ENCODE peak calls at places on chromosome 7, in five cellular contexts. One of them, this sample, is unnamed.

GRCh38 chr7:42945821-42946615 is 13.8 kb downstream of the MRPL32 start:
- DNase-seq in cardiac muscle cell: no peak
- DNase-seq in psoas muscle: no peak
- DNase-seq in Caco-2: no peak
- DNase-seq in body of pancreas: no peak
- DNase-seq in this sample: no peak

GRCh38 chr7:157405501-157405900 is 68.7 kb downstream of the DNAJB6 start:
- DNase-seq in cardiac muscle cell: no peak
- DNase-seq in psoas muscle: no peak
- DNase-seq in Caco-2: no peak
- DNase-seq in body of pancreas: no peak
- DNase-seq in this sample: no peak

GRCh38 chr7:66150471-66150870 is 35.8 kb downstream of the CRCP start:
- DNase-seq in cardiac muscle cell: no peak
- DNase-seq in psoas muscle: peak; percentile 67
- DNase-seq in Caco-2: no peak
- DNase-seq in body of pancreas: peak; percentile 36
- DNase-seq in this sample: no peak

GRCh38 chr7:45147858-45148652 is 9.5 kb upstream of the RAMP3 start:
- DNase-seq in cardiac muscle cell: no peak
- DNase-seq in psoas muscle: no peak
- DNase-seq in Caco-2: no peak
- DNase-seq in body of pancreas: no peak
- DNase-seq in this sample: no peak

GRCh38 chr7:29454899-29455451 is 108.7 kb upstream of the PRR15 start:
- DNase-seq in cardiac muscle cell: no peak
- DNase-seq in psoas muscle: no peak
- DNase-seq in Caco-2: no peak
- DNase-seq in body of pancreas: no peak
- DNase-seq in this sample: no peak

GRCh38 chr7:9149499-9150082 is 716.2 kb downstream of the NXPH1 start:
- DNase-seq in cardiac muscle cell: no peak
- DNase-seq in psoas muscle: no peak
- DNase-seq in Caco-2: no peak
- DNase-seq in body of pancreas: no peak
- DNase-seq in this sample: no peak

GRCh38 chr7:93115796-93116195 is 2.0 kb downstream of the SAMD9 start:
- DNase-seq in cardiac muscle cell: no peak
- DNase-seq in psoas muscle: no peak
- DNase-seq in Caco-2: no peak
- DNase-seq in body of pancreas: no peak
- DNase-seq in this sample: no peak

GRCh38 chr7:91512958-91513357 is 248.7 kb downstream of the FZD1 start:
- DNase-seq in cardiac muscle cell: no peak
- DNase-seq in psoas muscle: no peak
- DNase-seq in Caco-2: no peak
- DNase-seq in body of pancreas: no peak
- DNase-seq in this sample: no peak

GRCh38 chr7:26642416-26642815 is 222.0 kb downstream of the SKAP2 start:
- DNase-seq in cardiac muscle cell: no peak
- DNase-seq in psoas muscle: no peak
- DNase-seq in Caco-2: no peak
- DNase-seq in body of pancreas: no peak
- DNase-seq in this sample: no peak

GRCh38 chr7:12941512-12941911 is 254.1 kb downstream of the ARL4A start:
- DNase-seq in cardiac muscle cell: no peak
- DNase-seq in psoas muscle: no peak
- DNase-seq in Caco-2: no peak
- DNase-seq in body of pancreas: no peak
- DNase-seq in this sample: no peak

GRCh38 chr7:37728747-37729146 is 45.2 kb downstream of the GPR141 start:
- DNase-seq in cardiac muscle cell: no peak
- DNase-seq in psoas muscle: no peak
- DNase-seq in Caco-2: no peak
- DNase-seq in body of pancreas: no peak
- DNase-seq in this sample: no peak

GRCh38 chr7:132066776-132067175 is 509.5 kb downstream of the PLXNA4 start:
- DNase-seq in cardiac muscle cell: no peak
- DNase-seq in psoas muscle: peak; percentile 46
- DNase-seq in Caco-2: no peak
- DNase-seq in body of pancreas: no peak
- DNase-seq in this sample: no peak

GRCh38 chr7:138974675-138975237 is 6.4 kb downstream of the KIAA1549 start:
- DNase-seq in cardiac muscle cell: no peak
- DNase-seq in psoas muscle: no peak
- DNase-seq in Caco-2: no peak
- DNase-seq in body of pancreas: no peak
- DNase-seq in this sample: no peak

GRCh38 chr7:138970446-138970845 is 10.7 kb downstream of the KIAA1549 start:
- DNase-seq in cardiac muscle cell: no peak
- DNase-seq in psoas muscle: no peak
- DNase-seq in Caco-2: no peak
- DNase-seq in body of pancreas: no peak
- DNase-seq in this sample: no peak

GRCh38 chr7:138970979-138971378 is 10.2 kb downstream of the KIAA1549 start:
- DNase-seq in cardiac muscle cell: no peak
- DNase-seq in psoas muscle: no peak
- DNase-seq in Caco-2: no peak
- DNase-seq in body of pancreas: no peak
- DNase-seq in this sample: no peak

GRCh38 chr7:138975343-138976104 is 5.7 kb downstream of the KIAA1549 start:
- DNase-seq in cardiac muscle cell: peak; percentile 42
- DNase-seq in psoas muscle: no peak
- DNase-seq in Caco-2: no peak
- DNase-seq in body of pancreas: no peak
- DNase-seq in this sample: no peak

DNA sequence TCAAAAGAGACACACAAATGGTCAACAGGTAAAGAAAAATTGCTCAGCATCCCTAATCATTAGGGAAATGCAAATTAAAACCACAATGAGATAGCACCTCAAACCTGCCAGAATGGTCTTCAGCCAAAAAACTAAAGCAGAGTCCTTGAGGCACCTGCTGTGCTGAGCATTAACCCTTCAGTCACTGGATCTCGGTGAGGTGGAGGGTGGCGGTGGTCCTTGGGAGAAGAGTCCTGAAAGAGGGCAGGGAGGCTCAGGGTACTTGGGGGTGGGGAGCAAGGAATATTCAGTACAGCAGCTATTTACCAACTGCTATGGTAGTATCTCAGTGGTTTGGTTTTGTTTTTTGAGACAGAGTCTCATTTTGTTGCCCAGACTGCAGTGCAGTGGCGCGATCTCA is 7.1 kb downstream of the KIAA1549 start:
- DNase-seq in cardiac muscle cell: no peak
- DNase-seq in psoas muscle: no peak
- DNase-seq in Caco-2: no peak
- DNase-seq in body of pancreas: no peak
- DNase-seq in this sample: no peak
- H3K4me3 ChIP-seq in cardiac muscle cell: no peak overlapping the region
- H3K4me3 ChIP-seq in psoas muscle: no peak overlapping the region
- H3K4me3 ChIP-seq in Caco-2: no peak overlapping the region
- H3K4me3 ChIP-seq in body of pancreas: no peak overlapping the region
- H3K4me3 ChIP-seq in this sample: no peak overlapping the region

DNA sequence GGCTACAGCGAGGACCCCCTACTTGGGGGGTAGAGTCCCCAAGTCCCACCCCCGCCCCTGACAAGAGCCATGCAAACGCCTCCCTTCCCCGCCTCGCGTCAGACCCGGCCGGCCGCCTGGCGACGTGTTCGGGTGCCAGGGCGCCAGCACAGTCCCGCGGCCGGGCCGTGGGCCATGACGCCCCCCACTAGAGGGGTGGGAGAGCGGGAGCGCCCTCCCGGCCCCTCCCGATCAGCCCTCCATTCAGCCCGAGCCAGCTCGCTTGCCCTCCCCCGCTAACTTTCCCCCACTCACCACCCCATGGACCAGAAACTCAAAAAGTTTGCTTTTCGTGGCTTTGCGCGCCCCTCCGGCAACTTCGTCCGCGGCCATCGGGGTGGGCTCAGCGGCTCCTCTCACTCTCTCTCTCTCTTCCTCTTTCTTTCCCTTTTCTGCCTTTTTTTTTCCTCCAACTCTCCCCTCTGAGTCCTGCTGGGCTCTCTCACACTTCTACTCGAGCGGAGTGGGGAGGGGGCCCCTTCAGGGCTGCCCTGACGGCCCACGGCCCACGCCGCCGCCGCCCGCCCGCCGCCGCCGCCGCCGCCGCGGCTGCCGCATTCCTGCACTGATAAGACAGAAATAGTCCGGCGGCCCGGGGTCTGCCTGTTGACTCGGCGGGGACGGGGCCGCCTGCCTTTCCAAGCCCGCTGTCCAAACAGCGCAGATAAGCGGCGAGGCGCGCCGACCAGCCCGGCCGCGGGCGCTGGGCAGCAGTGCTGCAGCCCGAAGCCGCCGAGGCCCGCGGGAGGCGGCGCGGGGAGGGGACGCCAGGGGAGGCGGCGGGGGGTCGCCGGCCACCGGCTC is at the start of gene SMARCD3:
- DNase-seq in cardiac muscle cell: peak; percentile 98
- DNase-seq in psoas muscle: peak; percentile 69
- DNase-seq in Caco-2: peak; percentile 90
- DNase-seq in body of pancreas: peak; percentile 74
- DNase-seq in this sample: no peak
- H3K4me1 ChIP-seq in cardiac muscle cell: peaks cover 57% of the 10 kb centered on the region
- H3K4me1 ChIP-seq in psoas muscle: peaks cover 59% of the 10 kb centered on the region
- H3K4me1 ChIP-seq in Caco-2: peaks cover 27% of the 10 kb centered on the region
- H3K4me1 ChIP-seq in body of pancreas: peaks cover 81% of the 10 kb centered on the region
- H3K4me1 ChIP-seq in this sample: peaks cover 5% of the 10 kb centered on the region

GRCh38 chr7:96920064-96920463 is 85.3 kb upstream of the DLX6 start:
- DNase-seq in cardiac muscle cell: no peak
- DNase-seq in psoas muscle: no peak
- DNase-seq in Caco-2: no peak
- DNase-seq in body of pancreas: no peak
- DNase-seq in this sample: no peak
- H3K4me3 ChIP-seq in cardiac muscle cell: no peak overlapping the region
- H3K4me3 ChIP-seq in psoas muscle: no peak overlapping the region
- H3K4me3 ChIP-seq in Caco-2: no peak overlapping the region
- H3K4me3 ChIP-seq in body of pancreas: no peak overlapping the region
- H3K4me3 ChIP-seq in this sample: no peak overlapping the region

GRCh38 chr7:20514364-20514763 is 101.1 kb upstream of the ABCB5 start:
- DNase-seq in cardiac muscle cell: peak; percentile 67
- DNase-seq in psoas muscle: no peak
- DNase-seq in Caco-2: no peak
- DNase-seq in body of pancreas: peak; percentile 47
- DNase-seq in this sample: peak; percentile 35
- H3K4me1 ChIP-seq in cardiac muscle cell: no peaks in the 10 kb centered on the region
- H3K4me1 ChIP-seq in psoas muscle: no peaks in the 10 kb centered on the region
- H3K4me1 ChIP-seq in Caco-2: no peaks in the 10 kb centered on the region
- H3K4me1 ChIP-seq in body of pancreas: peaks cover 7% of the 10 kb centered on the region
- H3K4me1 ChIP-seq in this sample: no peaks in the 10 kb centered on the region

DNA sequence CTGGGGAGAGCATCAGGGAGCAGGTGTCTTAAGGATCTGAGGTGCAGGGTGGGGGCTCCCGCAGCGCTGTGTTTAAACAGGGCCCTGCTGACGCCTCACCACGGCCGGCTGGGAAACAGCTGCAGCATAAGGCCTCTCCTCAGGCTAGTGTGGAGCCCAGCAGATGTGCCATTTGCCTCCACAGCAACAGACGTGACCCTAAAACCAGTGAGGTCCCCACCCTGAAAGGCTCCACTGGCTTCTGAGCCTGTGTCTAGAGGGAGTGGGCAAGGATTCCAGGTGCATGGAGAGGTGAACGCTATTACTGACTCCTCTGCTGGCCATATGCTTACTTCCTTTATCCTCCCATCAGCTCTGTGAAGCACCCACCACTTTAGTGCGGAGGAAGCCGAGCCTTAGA is 47.8 kb downstream of the SYPL1 start:
- DNase-seq in cardiac muscle cell: no peak
- DNase-seq in psoas muscle: no peak
- DNase-seq in Caco-2: no peak
- DNase-seq in body of pancreas: no peak
- DNase-seq in this sample: no peak
- H3K4me3 ChIP-seq in cardiac muscle cell: no peak overlapping the region
- H3K4me3 ChIP-seq in psoas muscle: peak overlapping the region; percentile 57
- H3K4me3 ChIP-seq in Caco-2: no peak overlapping the region
- H3K4me3 ChIP-seq in body of pancreas: no peak overlapping the region
- H3K4me3 ChIP-seq in this sample: no peak overlapping the region

DNA sequence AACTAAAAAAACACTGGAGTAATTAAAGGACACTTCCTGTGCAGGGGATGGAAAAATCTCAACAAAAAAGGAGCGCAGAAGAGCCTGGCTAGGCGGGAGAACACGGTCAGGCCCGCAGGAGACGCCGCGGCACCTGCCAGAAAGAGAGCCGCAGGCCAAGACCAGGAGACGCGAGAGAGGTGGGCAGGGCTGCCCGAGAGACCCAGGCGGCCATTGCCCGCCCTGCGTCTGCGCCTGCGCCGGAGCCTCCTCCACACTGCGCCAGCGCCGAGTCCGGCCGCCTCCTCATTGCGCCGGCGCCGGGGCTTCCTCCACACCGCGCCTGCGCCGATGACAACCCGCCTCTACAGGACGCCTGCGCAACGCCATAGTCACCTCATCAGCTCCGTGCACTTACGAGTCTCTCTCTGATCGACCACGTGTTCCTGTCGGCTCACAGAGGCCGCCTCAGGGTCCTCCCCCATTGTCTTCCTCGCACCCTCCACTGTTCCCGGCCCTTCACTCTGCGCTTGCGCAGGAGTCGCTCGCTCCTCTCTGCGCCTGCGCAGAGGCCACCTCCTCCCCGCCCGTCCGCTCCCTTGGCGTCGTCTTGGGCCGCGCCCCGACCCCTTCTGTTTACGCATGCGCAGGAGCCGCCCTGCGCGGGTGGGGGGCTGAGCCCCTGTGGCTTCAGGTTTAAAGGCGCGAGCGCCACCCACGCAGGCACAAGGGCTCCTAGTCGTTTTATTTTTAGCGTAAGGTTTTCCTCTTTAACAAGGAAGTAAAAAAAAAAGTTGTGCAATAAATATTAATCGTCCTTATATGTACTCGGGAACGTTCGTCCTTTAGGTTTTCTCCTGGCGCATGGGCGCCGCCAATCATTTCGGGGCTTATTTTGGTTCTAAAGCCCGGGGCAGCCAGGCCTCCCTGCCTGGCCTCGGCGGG is 43.2 kb upstream of the FAM20C start:
- DNase-seq in cardiac muscle cell: peak; percentile 99
- DNase-seq in psoas muscle: peak; percentile 98
- DNase-seq in Caco-2: peak; percentile 98
- DNase-seq in body of pancreas: peak; percentile 98
- DNase-seq in this sample: peak; percentile 99
- H3K4me1 ChIP-seq in cardiac muscle cell: peaks cover 24% of the 10 kb centered on the region
- H3K4me1 ChIP-seq in psoas muscle: peaks cover 12% of the 10 kb centered on the region
- H3K4me1 ChIP-seq in Caco-2: peaks cover 15% of the 10 kb centered on the region
- H3K4me1 ChIP-seq in body of pancreas: peaks cover 36% of the 10 kb centered on the region
- H3K4me1 ChIP-seq in this sample: no peaks in the 10 kb centered on the region

DNA sequence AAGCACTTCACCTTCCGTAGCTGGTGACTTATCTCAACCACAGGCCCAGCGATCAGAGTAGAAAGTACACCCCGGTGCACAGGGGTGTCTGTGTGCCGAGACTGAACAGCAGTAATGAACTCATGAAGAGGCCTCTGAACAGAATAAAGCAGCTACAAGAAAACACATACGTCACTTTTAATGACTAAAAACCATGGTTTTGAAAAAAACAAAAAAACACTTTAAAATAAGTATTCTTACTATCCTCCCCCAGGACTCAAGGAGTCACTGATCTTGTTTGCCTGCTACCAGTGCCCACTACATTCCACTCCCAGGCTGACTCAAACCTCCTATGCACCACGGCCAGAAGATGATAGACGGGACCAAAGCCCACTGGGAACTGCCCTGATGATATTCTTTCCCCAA is 53.8 kb downstream of the NCAPG2 start:
- DNase-seq in cardiac muscle cell: no peak
- DNase-seq in psoas muscle: no peak
- DNase-seq in Caco-2: no peak
- DNase-seq in body of pancreas: no peak
- DNase-seq in this sample: no peak
- H3K4me3 ChIP-seq in cardiac muscle cell: no peak overlapping the region
- H3K4me3 ChIP-seq in psoas muscle: no peak overlapping the region
- H3K4me3 ChIP-seq in Caco-2: no peak overlapping the region
- H3K4me3 ChIP-seq in body of pancreas: no peak overlapping the region
- H3K4me3 ChIP-seq in this sample: no peak overlapping the region